ENCODE peak calls at places on chromosomes 12 and 14, in eight cellular contexts. One of them, this sample, is unnamed.

GRCh38 chr12:127729381-127729780 is 537.6 kb upstream of the TMEM132C start:
- DNase-seq in naive B cell: no peak
- DNase-seq in stimulated activated CD8-positive, alpha-beta memory T cell treated with anti-CD3 and anti-CD28 coated beads, Interleukin-2, amount 100 ng/mL, for 48 hours: no peak
- DNase-seq in lung microvascular endothelial cell: no peak
- DNase-seq in adrenal gland: no peak
- DNase-seq in HT1080: peak
- DNase-seq in T-helper 2 cell: no peak
- DNase-seq in NCI-H1417: no peak
- DNase-seq in this sample: no peak

GRCh38 chr14:79856357-79856756 is 354.9 kb downstream of the DIO2 start:
- DNase-seq in lung microvascular endothelial cell: no peak
- DNase-seq in stimulated activated CD8-positive, alpha-beta memory T cell treated with anti-CD3 and anti-CD28 coated beads, Interleukin-2, amount 100 ng/mL, for 48 hours: no peak
- DNase-seq in naive B cell: no peak
- DNase-seq in T-helper 2 cell: no peak
- DNase-seq in HT1080: no peak
- DNase-seq in adrenal gland: no peak
- DNase-seq in NCI-H1417: no peak
- DNase-seq in this sample: no peak

GRCh38 chr14:51996148-51996746 is 6.9 kb downstream of the RTRAF start:
- DNase-seq in T-helper 2 cell: no peak
- DNase-seq in stimulated activated CD8-positive, alpha-beta memory T cell treated with anti-CD3 and anti-CD28 coated beads, Interleukin-2, amount 100 ng/mL, for 48 hours: no peak
- DNase-seq in naive B cell: peak
- DNase-seq in adrenal gland: no peak
- DNase-seq in NCI-H1417: no peak
- DNase-seq in HT1080: peak
- DNase-seq in lung microvascular endothelial cell: peak
- DNase-seq in this sample: peak

GRCh38 chr14:23725528-23725927 is 89.4 kb downstream of the DHRS2 start:
- DNase-seq in NCI-H1417: no peak
- DNase-seq in lung microvascular endothelial cell: no peak
- DNase-seq in HT1080: no peak
- DNase-seq in stimulated activated CD8-positive, alpha-beta memory T cell treated with anti-CD3 and anti-CD28 coated beads, Interleukin-2, amount 100 ng/mL, for 48 hours: no peak
- DNase-seq in naive B cell: no peak
- DNase-seq in T-helper 2 cell: no peak
- DNase-seq in adrenal gland: no peak
- DNase-seq in this sample: no peak

GRCh38 chr12:62844915-62845314 is 90.0 kb downstream of the PPM1H start:
- DNase-seq in NCI-H1417: no peak
- DNase-seq in lung microvascular endothelial cell: no peak
- DNase-seq in stimulated activated CD8-positive, alpha-beta memory T cell treated with anti-CD3 and anti-CD28 coated beads, Interleukin-2, amount 100 ng/mL, for 48 hours: no peak
- DNase-seq in HT1080: no peak
- DNase-seq in adrenal gland: no peak
- DNase-seq in naive B cell: no peak
- DNase-seq in T-helper 2 cell: no peak
- DNase-seq in this sample: no peak

GRCh38 chr14:101960225-101960624 is 4.1 kb upstream of the DYNC1H1 start:
- DNase-seq in naive B cell: peak
- DNase-seq in lung microvascular endothelial cell: peak
- DNase-seq in HT1080: peak
- DNase-seq in stimulated activated CD8-positive, alpha-beta memory T cell treated with anti-CD3 and anti-CD28 coated beads, Interleukin-2, amount 100 ng/mL, for 48 hours: no peak
- DNase-seq in adrenal gland: peak
- DNase-seq in T-helper 2 cell: no peak
- DNase-seq in NCI-H1417: no peak
- DNase-seq in this sample: no peak

GRCh38 chr12:6821674-6822433 is at the start of gene GPR162:
- DNase-seq in HT1080: no peak
- DNase-seq in adrenal gland: peak
- DNase-seq in T-helper 2 cell: no peak
- DNase-seq in stimulated activated CD8-positive, alpha-beta memory T cell treated with anti-CD3 and anti-CD28 coated beads, Interleukin-2, amount 100 ng/mL, for 48 hours: no peak
- DNase-seq in NCI-H1417: peak
- DNase-seq in lung microvascular endothelial cell: peak
- DNase-seq in naive B cell: no peak
- DNase-seq in this sample: no peak

GRCh38 chr12:11238275-11238674 is 31.2 kb downstream of the PRB3 start:
- DNase-seq in lung microvascular endothelial cell: no peak
- DNase-seq in adrenal gland: no peak
- DNase-seq in naive B cell: no peak
- DNase-seq in stimulated activated CD8-positive, alpha-beta memory T cell treated with anti-CD3 and anti-CD28 coated beads, Interleukin-2, amount 100 ng/mL, for 48 hours: no peak
- DNase-seq in T-helper 2 cell: no peak
- DNase-seq in HT1080: no peak
- DNase-seq in NCI-H1417: no peak
- DNase-seq in this sample: no peak

GRCh38 chr12:82438356-82438755 is 80.0 kb downstream of the METTL25 start:
- DNase-seq in naive B cell: no peak
- DNase-seq in T-helper 2 cell: no peak
- DNase-seq in lung microvascular endothelial cell: no peak
- DNase-seq in NCI-H1417: no peak
- DNase-seq in stimulated activated CD8-positive, alpha-beta memory T cell treated with anti-CD3 and anti-CD28 coated beads, Interleukin-2, amount 100 ng/mL, for 48 hours: no peak
- DNase-seq in adrenal gland: no peak
- DNase-seq in HT1080: no peak
- DNase-seq in this sample: no peak

GRCh38 chr14:94306047-94306978 is 13.2 kb upstream of the SERPINA10 start:
- DNase-seq in T-helper 2 cell: no peak
- DNase-seq in stimulated activated CD8-positive, alpha-beta memory T cell treated with anti-CD3 and anti-CD28 coated beads, Interleukin-2, amount 100 ng/mL, for 48 hours: no peak
- DNase-seq in NCI-H1417: no peak
- DNase-seq in naive B cell: no peak
- DNase-seq in lung microvascular endothelial cell: no peak
- DNase-seq in adrenal gland: peak
- DNase-seq in HT1080: no peak
- DNase-seq in this sample: no peak

GRCh38 chr12:27711312-27711682 is 665 bp downstream of the MRPS35 start:
- DNase-seq in T-helper 2 cell: no peak
- DNase-seq in lung microvascular endothelial cell: no peak
- DNase-seq in stimulated activated CD8-positive, alpha-beta memory T cell treated with anti-CD3 and anti-CD28 coated beads, Interleukin-2, amount 100 ng/mL, for 48 hours: no peak
- DNase-seq in HT1080: no peak
- DNase-seq in naive B cell: no peak
- DNase-seq in NCI-H1417: peak
- DNase-seq in adrenal gland: no peak
- DNase-seq in this sample: no peak

GRCh38 chr12:116336542-116337065 is 59.1 kb upstream of the MED13L start:
- DNase-seq in T-helper 2 cell: no peak
- DNase-seq in HT1080: peak
- DNase-seq in adrenal gland: no peak
- DNase-seq in NCI-H1417: no peak
- DNase-seq in stimulated activated CD8-positive, alpha-beta memory T cell treated with anti-CD3 and anti-CD28 coated beads, Interleukin-2, amount 100 ng/mL, for 48 hours: no peak
- DNase-seq in lung microvascular endothelial cell: peak
- DNase-seq in naive B cell: peak
- DNase-seq in this sample: no peak

GRCh38 chr14:42323426-42323825 is 716.8 kb downstream of the LRFN5 start:
- DNase-seq in adrenal gland: no peak
- DNase-seq in stimulated activated CD8-positive, alpha-beta memory T cell treated with anti-CD3 and anti-CD28 coated beads, Interleukin-2, amount 100 ng/mL, for 48 hours: no peak
- DNase-seq in naive B cell: no peak
- DNase-seq in T-helper 2 cell: no peak
- DNase-seq in HT1080: no peak
- DNase-seq in lung microvascular endothelial cell: no peak
- DNase-seq in NCI-H1417: no peak
- DNase-seq in this sample: no peak

GRCh38 chr12:76083246-76083735 is 1.2 kb downstream of the NAP1L1 start:
- DNase-seq in adrenal gland: no peak
- DNase-seq in stimulated activated CD8-positive, alpha-beta memory T cell treated with anti-CD3 and anti-CD28 coated beads, Interleukin-2, amount 100 ng/mL, for 48 hours: no peak
- DNase-seq in HT1080: no peak
- DNase-seq in NCI-H1417: no peak
- DNase-seq in T-helper 2 cell: no peak
- DNase-seq in lung microvascular endothelial cell: no peak
- DNase-seq in naive B cell: no peak
- DNase-seq in this sample: no peak

GRCh38 chr12:57164966-57165365 is 17.5 kb upstream of the LRP1-AS start:
- DNase-seq in NCI-H1417: no peak
- DNase-seq in adrenal gland: no peak
- DNase-seq in lung microvascular endothelial cell: no peak
- DNase-seq in HT1080: peak
- DNase-seq in T-helper 2 cell: no peak
- DNase-seq in naive B cell: no peak
- DNase-seq in stimulated activated CD8-positive, alpha-beta memory T cell treated with anti-CD3 and anti-CD28 coated beads, Interleukin-2, amount 100 ng/mL, for 48 hours: no peak
- DNase-seq in this sample: no peak

GRCh38 chr14:69711065-69711464 is 55.9 kb upstream of the SRSF5 start:
- DNase-seq in lung microvascular endothelial cell: no peak
- DNase-seq in NCI-H1417: peak
- DNase-seq in HT1080: no peak
- DNase-seq in stimulated activated CD8-positive, alpha-beta memory T cell treated with anti-CD3 and anti-CD28 coated beads, Interleukin-2, amount 100 ng/mL, for 48 hours: no peak
- DNase-seq in naive B cell: no peak
- DNase-seq in T-helper 2 cell: no peak
- DNase-seq in adrenal gland: peak
- DNase-seq in this sample: no peak

GRCh38 chr12:64538146-64538545 is 72.1 kb upstream of the RASSF3 start:
- DNase-seq in stimulated activated CD8-positive, alpha-beta memory T cell treated with anti-CD3 and anti-CD28 coated beads, Interleukin-2, amount 100 ng/mL, for 48 hours: no peak
- DNase-seq in lung microvascular endothelial cell: no peak
- DNase-seq in HT1080: no peak
- DNase-seq in T-helper 2 cell: no peak
- DNase-seq in naive B cell: no peak
- DNase-seq in adrenal gland: no peak
- DNase-seq in NCI-H1417: no peak
- DNase-seq in this sample: no peak

GRCh38 chr14:46063872-46064271 is 587.7 kb downstream of the RPL10L start:
- DNase-seq in naive B cell: no peak
- DNase-seq in T-helper 2 cell: no peak
- DNase-seq in lung microvascular endothelial cell: no peak
- DNase-seq in adrenal gland: no peak
- DNase-seq in stimulated activated CD8-positive, alpha-beta memory T cell treated with anti-CD3 and anti-CD28 coated beads, Interleukin-2, amount 100 ng/mL, for 48 hours: no peak
- DNase-seq in HT1080: peak
- DNase-seq in NCI-H1417: no peak
- DNase-seq in this sample: no peak